ENCODE peak calls at places on chromosomes 12 and 14, in four cellular contexts. V is amniotic stem cell, L is neural crest cell, O is KG1. K is an unnamed sample.

GRCh38 chr12:6052940-6053329 is 71.5 kb downstream of the VWF start:
- DNase-seq in V (no peak), L (no peak), O (no peak), K (no peak)

GRCh38 chr12:120684523-120684932 is 2.4 kb upstream of the MLEC start:
- DNase-seq in V (no peak), L (no peak), O (no peak), K (no peak)

GRCh38 chr14:57085043-57085442 is 183.7 kb downstream of the EXOC5 start:
- DNase-seq in V (no peak), L (no peak), O (no peak), K (no peak)

GRCh38 chr14:96904201-96904600 is 107.0 kb downstream of the VRK1 start:
- DNase-seq in V (no peak), L (no peak), O (no peak), K (no peak)

GRCh38 chr14:34965365-34965764 is 17.4 kb upstream of the SRP54 start:
- DNase-seq in V (no peak), L (no peak), O (no peak), K (no peak)

GRCh38 chr14:101109347-101109638 is 205.8 kb upstream of the RTL1 start:
- DNase-seq in V (no peak), L (no peak), O (no peak), K (no peak)

GRCh38 chr12:132560831-132561783 is 49.3 kb downstream of the LRCOL1 start:
- DNase-seq in V (no peak), L (peak), O (peak), K (peak)

GRCh38 chr14:95289323-95290010 is 30.2 kb downstream of the CLMN start:
- DNase-seq in V (no peak), L (no peak), O (no peak), K (no peak)

GRCh38 chr14:24071144-24071697 is at the start of gene CPNE6:
- DNase-seq in V (no peak), L (no peak), O (no peak), K (no peak)

GRCh38 chr14:91360490-91361235 is 57.0 kb downstream of the CCDC88C start:
- DNase-seq in V (no peak), L (no peak), O (no peak), K (no peak)

GRCh38 chr12:121116318-121117225 is 16.1 kb upstream of the P2RX7 start:
- DNase-seq in V (no peak), L (no peak), O (no peak), K (no peak)

GRCh38 chr14:61652526-61653262 is 42.6 kb upstream of the HIF1A start:
- DNase-seq in V (no peak), L (no peak), O (no peak), K (no peak)

GRCh38 chr14:90426031-90426540 is 29.3 kb downstream of the CALM1 start:
- DNase-seq in V (no peak), L (no peak), O (no peak), K (no peak)

GRCh38 chr14:89493877-89494634 is 77.0 kb upstream of the FOXN3 start:
- DNase-seq in V (no peak), L (no peak), O (no peak), K (no peak)

GRCh38 chr14:96173646-96174475 is 30.8 kb upstream of the BDKRB2 start:
- DNase-seq in V (no peak), L (no peak), O (no peak), K (no peak)

GRCh38 chr14:76307786-76308780 is 67.9 kb upstream of the ESRRB start:
- DNase-seq in V (no peak), L (no peak), O (no peak), K (no peak)

GRCh38 chr14:55819610-55820304 is 239.8 kb downstream of the KTN1 start:
- DNase-seq in V (no peak), L (no peak), O (no peak), K (no peak)

GRCh38 chr12:27285395-27285794 is 41.3 kb downstream of the STK38L start:
- DNase-seq in V (no peak), L (no peak), O (no peak), K (no peak)

GRCh38 chr12:98417303-98417702 is 98.1 kb upstream of the TMPO start:
- DNase-seq in V (no peak), L (no peak), O (no peak), K (no peak)

GRCh38 chr12:131057211-131057721 is 103.6 kb downstream of the ADGRD1 start:
- DNase-seq in V (no peak), L (no peak), O (no peak), K (no peak)

GRCh38 chr12:50394469-50395029 is 1.9 kb downstream of the FAM186A start:
- DNase-seq in V (no peak), L (no peak), O (no peak), K (no peak)

GRCh38 chr14:74941676-74942097 is 13.7 kb downstream of the PGF start:
- DNase-seq in V (no peak), L (no peak), O (peak), K (no peak)

GRCh38 chr14:75885829-75886228 is 96.0 kb downstream of the TGFB3 start:
- DNase-seq in V (no peak), L (no peak), O (no peak), K (no peak)

GRCh38 chr14:81164167-81164774 is 56.5 kb downstream of the GTF2A1 start:
- DNase-seq in V (peak), L (peak), O (no peak), K (peak)

GRCh38 chr14:64213079-64213478 is 81.1 kb downstream of the ESR2 start:
- DNase-seq in V (no peak), L (no peak), O (no peak), K (no peak)

GRCh38 chr14:61089126-61089750 is 108.2 kb downstream of the SLC38A6 start:
- DNase-seq in V (no peak), L (no peak), O (no peak), K (no peak)

GRCh38 chr12:82359115-82359478 is 768 bp downstream of the METTL25 start:
- DNase-seq in V (no peak), L (no peak), O (no peak), K (no peak)

GRCh38 chr14:35879654-35880249 is 53.6 kb downstream of the BRMS1L start:
- DNase-seq in V (no peak), L (no peak), O (no peak), K (no peak)

GRCh38 chr14:102027951-102028350 is 58.9 kb downstream of the HSP90AA1 start:
- DNase-seq in V (no peak), L (no peak), O (no peak), K (no peak)

GRCh38 chr14:67524152-67524963 is 8.7 kb upstream of the PLEKHH1 start:
- DNase-seq in V (no peak), L (no peak), O (no peak), K (no peak)

GRCh38 chr14:94876306-94876705 is 106.4 kb upstream of the GSC start:
- DNase-seq in V (no peak), L (no peak), O (no peak), K (no peak)

GRCh38 chr12:8844665-8845064 is 22.2 kb downstream of the A2ML1 start:
- DNase-seq in V (no peak), L (no peak), O (no peak), K (no peak)

GRCh38 chr14:105419305-105420091 is at the start of gene MTA1:
- DNase-seq in V (peak), L (peak), O (no peak), K (no peak)

K was measured in NT2/D1.